ENCODE peak calls at places on chromosome 16, in eight cellular contexts. One of them, this sample, is unnamed.

GRCh38 chr16:56812884-56813283 is 52.1 kb upstream of the SLC12A3 start:
- DNase-seq in Panc1: no peak
- DNase-seq in body of pancreas: no peak
- DNase-seq in astrocyte: peak; percentile 53
- DNase-seq in colonic mucosa: no peak
- DNase-seq in IMR-90: peak; percentile 67
- DNase-seq in tibial nerve: no peak
- DNase-seq in testis: no peak
- DNase-seq in this sample: no peak

GRCh38 chr16:16083421-16084156 is 134.2 kb downstream of the ABCC1 start:
- DNase-seq in astrocyte: no peak
- DNase-seq in tibial nerve: no peak
- DNase-seq in body of pancreas: no peak
- DNase-seq in colonic mucosa: no peak
- DNase-seq in testis: no peak
- DNase-seq in Panc1: no peak
- DNase-seq in IMR-90: peak; percentile 61
- DNase-seq in this sample: no peak

GRCh38 chr16:52069866-52070265 is 477.1 kb downstream of the TOX3 start:
- DNase-seq in astrocyte: peak; percentile 14
- DNase-seq in IMR-90: peak; percentile 11
- DNase-seq in body of pancreas: no peak
- DNase-seq in Panc1: no peak
- DNase-seq in colonic mucosa: no peak
- DNase-seq in testis: no peak
- DNase-seq in tibial nerve: no peak
- DNase-seq in this sample: no peak

GRCh38 chr16:77437859-77438258 is 3.0 kb upstream of the ADAMTS18 start:
- DNase-seq in colonic mucosa: no peak
- DNase-seq in astrocyte: peak; percentile 3
- DNase-seq in body of pancreas: no peak
- DNase-seq in tibial nerve: no peak
- DNase-seq in Panc1: no peak
- DNase-seq in IMR-90: no peak
- DNase-seq in testis: no peak
- DNase-seq in this sample: no peak

GRCh38 chr16:74052006-74052405 is 244.6 kb upstream of the PSMD7 start:
- DNase-seq in IMR-90: no peak
- DNase-seq in Panc1: no peak
- DNase-seq in colonic mucosa: no peak
- DNase-seq in body of pancreas: no peak
- DNase-seq in testis: no peak
- DNase-seq in astrocyte: no peak
- DNase-seq in tibial nerve: no peak
- DNase-seq in this sample: no peak

GRCh38 chr16:6709736-6710135 is 622.9 kb upstream of the RBFOX1 start:
- DNase-seq in colonic mucosa: no peak
- DNase-seq in Panc1: no peak
- DNase-seq in tibial nerve: no peak
- DNase-seq in body of pancreas: no peak
- DNase-seq in testis: no peak
- DNase-seq in astrocyte: no peak
- DNase-seq in IMR-90: no peak
- DNase-seq in this sample: no peak

GRCh38 chr16:67163903-67164558 is 514 bp upstream of the HSF4 start:
- DNase-seq in colonic mucosa: peak; percentile 52
- DNase-seq in Panc1: no peak
- DNase-seq in body of pancreas: no peak
- DNase-seq in tibial nerve: no peak
- DNase-seq in astrocyte: no peak
- DNase-seq in testis: no peak
- DNase-seq in IMR-90: no peak
- DNase-seq in this sample: no peak

GRCh38 chr16:85072947-85073346 is 39.3 kb downstream of the CIBAR2 start:
- DNase-seq in Panc1: no peak
- DNase-seq in testis: no peak
- DNase-seq in astrocyte: peak; percentile 44
- DNase-seq in IMR-90: peak; percentile 90
- DNase-seq in body of pancreas: no peak
- DNase-seq in tibial nerve: no peak
- DNase-seq in colonic mucosa: no peak
- DNase-seq in this sample: peak; percentile 46

GRCh38 chr16:4505356-4506153 is 29.4 kb downstream of the HMOX2 start:
- DNase-seq in astrocyte: no peak
- DNase-seq in IMR-90: no peak
- DNase-seq in testis: no peak
- DNase-seq in body of pancreas: no peak
- DNase-seq in colonic mucosa: no peak
- DNase-seq in tibial nerve: no peak
- DNase-seq in Panc1: no peak
- DNase-seq in this sample: no peak

GRCh38 chr16:66116163-66116792 is 250.2 kb upstream of the CDH5 start:
- DNase-seq in tibial nerve: no peak
- DNase-seq in body of pancreas: no peak
- DNase-seq in colonic mucosa: no peak
- DNase-seq in IMR-90: peak; percentile 69
- DNase-seq in Panc1: no peak
- DNase-seq in testis: no peak
- DNase-seq in astrocyte: peak; percentile 64
- DNase-seq in this sample: no peak

GRCh38 chr16:50153648-50154368 is 702 bp downstream of the TENT4B start:
- DNase-seq in IMR-90: no peak
- DNase-seq in colonic mucosa: peak; percentile 42
- DNase-seq in astrocyte: no peak
- DNase-seq in tibial nerve: peak; percentile 13
- DNase-seq in testis: no peak
- DNase-seq in Panc1: no peak
- DNase-seq in body of pancreas: peak; percentile 27
- DNase-seq in this sample: no peak

GRCh38 chr16:50156590-50156989 is 3.5 kb downstream of the TENT4B start:
- DNase-seq in astrocyte: no peak
- DNase-seq in testis: no peak
- DNase-seq in IMR-90: no peak
- DNase-seq in body of pancreas: no peak
- DNase-seq in tibial nerve: no peak
- DNase-seq in Panc1: no peak
- DNase-seq in colonic mucosa: no peak
- DNase-seq in this sample: no peak

GRCh38 chr16:50152807-50153647 is at the start of gene TENT4B:
- DNase-seq in body of pancreas: peak; percentile 84
- DNase-seq in Panc1: no peak
- DNase-seq in IMR-90: peak; percentile 66
- DNase-seq in testis: peak; percentile 87
- DNase-seq in tibial nerve: peak; percentile 72
- DNase-seq in colonic mucosa: peak; percentile 92
- DNase-seq in astrocyte: peak; percentile 56
- DNase-seq in this sample: peak; percentile 49

GRCh38 chr16:50154369-50154947 is 1.4 kb downstream of the TENT4B start:
- DNase-seq in astrocyte: no peak
- DNase-seq in Panc1: no peak
- DNase-seq in tibial nerve: peak; percentile 17
- DNase-seq in testis: no peak
- DNase-seq in colonic mucosa: no peak
- DNase-seq in IMR-90: no peak
- DNase-seq in body of pancreas: peak; percentile 17
- DNase-seq in this sample: no peak

DNA sequence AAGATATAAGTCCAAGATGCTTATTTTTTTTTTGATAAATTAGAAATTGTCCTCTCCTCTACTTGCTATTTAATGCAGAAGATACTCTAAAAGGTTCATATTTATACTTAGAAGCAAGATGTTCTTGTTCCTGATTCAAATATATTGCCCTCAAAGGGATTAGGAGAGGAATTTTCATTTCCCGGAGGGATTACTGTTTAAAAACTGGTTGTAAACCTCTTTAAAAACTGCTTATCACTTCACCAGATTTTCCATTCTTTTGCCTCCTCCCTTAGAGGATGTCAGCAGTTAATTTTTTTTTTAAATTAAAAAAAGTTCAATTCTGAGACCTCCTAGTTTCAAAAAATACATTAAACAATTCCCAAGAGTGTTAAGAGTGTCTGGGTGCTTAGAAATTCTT is 2.8 kb downstream of the TENT4B start:
- DNase-seq in astrocyte: no peak
- DNase-seq in testis: no peak
- DNase-seq in Panc1: no peak
- DNase-seq in colonic mucosa: no peak
- DNase-seq in body of pancreas: no peak
- DNase-seq in tibial nerve: no peak
- DNase-seq in IMR-90: no peak
- DNase-seq in this sample: no peak
- H3K4me3 ChIP-seq in astrocyte: peak overlapping the region; percentile 81
- H3K4me3 ChIP-seq in testis: peak overlapping the region; percentile 92
- H3K4me3 ChIP-seq in Panc1: no peak overlapping the region
- H3K4me3 ChIP-seq in colonic mucosa: no peak overlapping the region
- H3K4me3 ChIP-seq in body of pancreas: no peak overlapping the region
- H3K4me3 ChIP-seq in tibial nerve: no peak overlapping the region
- H3K4me3 ChIP-seq in IMR-90: no peak overlapping the region
- H3K4me3 ChIP-seq in this sample: peak overlapping the region; percentile 76

DNA sequence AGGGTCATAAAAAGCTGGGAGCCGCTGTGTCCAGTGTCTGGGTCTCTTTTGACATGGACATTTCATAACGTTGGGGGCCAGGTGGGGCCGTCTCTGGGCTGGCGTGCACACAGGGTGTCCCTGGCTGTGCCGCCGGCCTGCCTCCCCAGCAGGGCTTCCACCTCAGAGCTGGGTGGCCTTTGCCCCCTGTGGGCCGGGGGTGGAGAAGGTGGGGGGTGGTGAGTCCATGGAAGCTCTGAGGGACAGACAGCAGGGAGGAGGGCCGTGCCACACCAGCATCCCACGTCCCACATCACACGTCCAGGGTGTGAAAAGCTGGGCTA is 908 bp upstream of the SNAI3 start:
- DNase-seq in tibial nerve: no peak
- DNase-seq in testis: no peak
- DNase-seq in body of pancreas: no peak
- DNase-seq in colonic mucosa: no peak
- DNase-seq in IMR-90: no peak
- DNase-seq in astrocyte: no peak
- DNase-seq in Panc1: no peak
- DNase-seq in this sample: no peak
- TF ChIP-seq CTCF in tibial nerve: no peak
- TF ChIP-seq CTCF in testis: no peak
- TF ChIP-seq CTCF in body of pancreas: no peak
- TF ChIP-seq CTCF in colonic mucosa: no peak
- TF ChIP-seq CTCF in IMR-90: no peak
- TF ChIP-seq CTCF in astrocyte: no peak
- TF ChIP-seq CTCF in Panc1: no peak
- TF ChIP-seq CTCF in this sample: no peak

DNA sequence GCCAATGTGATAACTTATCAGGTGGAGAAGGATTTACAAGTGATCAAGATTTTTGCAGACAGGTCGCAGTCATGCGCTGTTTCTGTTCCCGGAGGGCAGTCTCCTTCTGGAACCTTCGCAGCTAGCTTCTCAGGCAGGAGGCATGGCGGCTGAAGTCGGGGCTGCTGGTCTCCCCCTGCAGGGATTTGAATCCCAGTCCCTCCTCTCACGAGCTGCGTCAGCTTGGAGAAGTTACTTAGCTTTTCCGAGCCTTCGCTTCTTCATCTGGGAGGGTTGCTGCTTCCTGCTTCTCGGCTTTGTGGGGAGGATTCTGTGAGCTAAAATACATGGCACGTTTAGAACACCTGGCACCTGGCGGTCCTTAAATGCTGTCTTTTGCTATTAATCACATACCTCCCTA is 287.8 kb upstream of the FOXF1 start:
- DNase-seq in testis: no peak
- DNase-seq in astrocyte: peak; percentile 55
- DNase-seq in Panc1: no peak
- DNase-seq in tibial nerve: no peak
- DNase-seq in body of pancreas: no peak
- DNase-seq in IMR-90: peak; percentile 84
- DNase-seq in colonic mucosa: no peak
- DNase-seq in this sample: peak; percentile 61
- H3K27me3 ChIP-seq in testis: no peaks in the 10 kb centered on the region
- H3K27me3 ChIP-seq in astrocyte: peaks cover 6% of the 10 kb centered on the region
- H3K27me3 ChIP-seq in Panc1: peaks cover 15% of the 10 kb centered on the region
- H3K27me3 ChIP-seq in tibial nerve: peaks cover 22% of the 10 kb centered on the region
- H3K27me3 ChIP-seq in body of pancreas: no peaks in the 10 kb centered on the region
- H3K27me3 ChIP-seq in IMR-90: no peaks in the 10 kb centered on the region
- H3K27me3 ChIP-seq in colonic mucosa: no peaks in the 10 kb centered on the region
- H3K27me3 ChIP-seq in this sample: no peaks in the 10 kb centered on the region

GRCh38 chr16:12419987-12420386 is 383.7 kb downstream of the CPPED1 start:
- DNase-seq in astrocyte: no peak
- DNase-seq in tibial nerve: no peak
- DNase-seq in body of pancreas: no peak
- DNase-seq in Panc1: no peak
- DNase-seq in colonic mucosa: no peak
- DNase-seq in testis: no peak
- DNase-seq in IMR-90: no peak
- DNase-seq in this sample: no peak

GRCh38 chr16:12423151-12423550 is 380.5 kb downstream of the CPPED1 start:
- DNase-seq in astrocyte: no peak
- DNase-seq in IMR-90: no peak
- DNase-seq in colonic mucosa: no peak
- DNase-seq in tibial nerve: no peak
- DNase-seq in body of pancreas: no peak
- DNase-seq in testis: no peak
- DNase-seq in Panc1: no peak
- DNase-seq in this sample: no peak

GRCh38 chr16:12419151-12419550 is 384.5 kb downstream of the CPPED1 start:
- DNase-seq in colonic mucosa: no peak
- DNase-seq in Panc1: no peak
- DNase-seq in testis: no peak
- DNase-seq in tibial nerve: no peak
- DNase-seq in astrocyte: no peak
- DNase-seq in IMR-90: no peak
- DNase-seq in body of pancreas: no peak
- DNase-seq in this sample: no peak

GRCh38 chr16:12421688-12422087 is 382.0 kb downstream of the CPPED1 start:
- DNase-seq in astrocyte: no peak
- DNase-seq in IMR-90: no peak
- DNase-seq in tibial nerve: no peak
- DNase-seq in Panc1: no peak
- DNase-seq in body of pancreas: no peak
- DNase-seq in testis: no peak
- DNase-seq in colonic mucosa: no peak
- DNase-seq in this sample: no peak

GRCh38 chr16:12420661-12421209 is 383.0 kb downstream of the CPPED1 start:
- DNase-seq in tibial nerve: no peak
- DNase-seq in colonic mucosa: no peak
- DNase-seq in Panc1: no peak
- DNase-seq in testis: no peak
- DNase-seq in astrocyte: no peak
- DNase-seq in body of pancreas: no peak
- DNase-seq in IMR-90: no peak
- DNase-seq in this sample: no peak
- H3K4me3 ChIP-seq in tibial nerve: no peak overlapping the region
- H3K4me3 ChIP-seq in colonic mucosa: no peak overlapping the region
- H3K4me3 ChIP-seq in Panc1: no peak overlapping the region
- H3K4me3 ChIP-seq in testis: no peak overlapping the region
- H3K4me3 ChIP-seq in astrocyte: no peak overlapping the region
- H3K4me3 ChIP-seq in body of pancreas: no peak overlapping the region
- H3K4me3 ChIP-seq in IMR-90: no peak overlapping the region
- H3K4me3 ChIP-seq in this sample: no peak overlapping the region

GRCh38 chr16:15034266-15035162 is 21.4 kb downstream of the NTAN1 start:
- DNase-seq in body of pancreas: no peak
- DNase-seq in IMR-90: no peak
- DNase-seq in tibial nerve: no peak
- DNase-seq in Panc1: no peak
- DNase-seq in colonic mucosa: no peak
- DNase-seq in testis: no peak
- DNase-seq in astrocyte: no peak
- DNase-seq in this sample: no peak
- TF ChIP-seq CTCF in body of pancreas: no peak
- TF ChIP-seq CTCF in IMR-90: no peak
- TF ChIP-seq CTCF in tibial nerve: no peak
- TF ChIP-seq CTCF in Panc1: no peak
- TF ChIP-seq CTCF in colonic mucosa: no peak
- TF ChIP-seq CTCF in testis: no peak
- TF ChIP-seq CTCF in astrocyte: no peak
- TF ChIP-seq CTCF in this sample: no peak